ENCODE peak calls at places on chromosomes 1 and 21, in six cellular contexts. One of them, this sample, is unnamed.

GRCh38 chr1:85494074-85494956 is 29.4 kb upstream of the DDAH1 start:
- DNase-seq in right cardiac atrium: no peak
- DNase-seq in Peyer's patch: no peak
- DNase-seq in uterus: no peak
- DNase-seq in OCI-LY7: no peak
- DNase-seq in DND-41: no peak
- DNase-seq in this sample: no peak

GRCh38 chr21:44304041-44304738 is 4.3 kb downstream of the PFKL start:
- DNase-seq in right cardiac atrium: no peak
- DNase-seq in Peyer's patch: no peak
- DNase-seq in uterus: no peak
- DNase-seq in DND-41: no peak
- DNase-seq in OCI-LY7: no peak
- DNase-seq in this sample: no peak

GRCh38 chr1:53197301-53198205 is 929 bp downstream of the CPT2 start:
- DNase-seq in uterus: no peak
- DNase-seq in OCI-LY7: no peak
- DNase-seq in DND-41: no peak
- DNase-seq in Peyer's patch: no peak
- DNase-seq in right cardiac atrium: peak; percentile 21
- DNase-seq in this sample: no peak

GRCh38 chr21:27346041-27346448 is 379.2 kb upstream of the ADAMTS5 start:
- DNase-seq in DND-41: no peak
- DNase-seq in uterus: no peak
- DNase-seq in OCI-LY7: no peak
- DNase-seq in Peyer's patch: no peak
- DNase-seq in right cardiac atrium: no peak
- DNase-seq in this sample: no peak

GRCh38 chr1:145740269-145740668 is 21.0 kb downstream of the CD160 start:
- DNase-seq in uterus: no peak
- DNase-seq in right cardiac atrium: no peak
- DNase-seq in DND-41: no peak
- DNase-seq in Peyer's patch: no peak
- DNase-seq in OCI-LY7: no peak
- DNase-seq in this sample: no peak

GRCh38 chr1:232149302-232150201 is 480.4 kb downstream of the SIPA1L2 start:
- DNase-seq in right cardiac atrium: no peak
- DNase-seq in uterus: no peak
- DNase-seq in OCI-LY7: no peak
- DNase-seq in Peyer's patch: no peak
- DNase-seq in DND-41: no peak
- DNase-seq in this sample: no peak

GRCh38 chr1:91383461-91383860 is 21.2 kb downstream of the HFM1 start:
- DNase-seq in OCI-LY7: no peak
- DNase-seq in Peyer's patch: no peak
- DNase-seq in right cardiac atrium: no peak
- DNase-seq in uterus: no peak
- DNase-seq in DND-41: no peak
- DNase-seq in this sample: no peak

GRCh38 chr1:44019398-44020044 is 11.7 kb downstream of the SLC6A9 start:
- DNase-seq in right cardiac atrium: no peak
- DNase-seq in Peyer's patch: no peak
- DNase-seq in uterus: no peak
- DNase-seq in OCI-LY7: no peak
- DNase-seq in DND-41: no peak
- DNase-seq in this sample: no peak

GRCh38 chr1:86757272-86757984 is 53.1 kb downstream of the SH3GLB1 start:
- DNase-seq in uterus: peak; percentile 71
- DNase-seq in right cardiac atrium: peak; percentile 66
- DNase-seq in Peyer's patch: no peak
- DNase-seq in DND-41: no peak
- DNase-seq in OCI-LY7: no peak
- DNase-seq in this sample: no peak

GRCh38 chr1:222331340-222331739 is 216.6 kb downstream of the HHIPL2 start:
- DNase-seq in DND-41: no peak
- DNase-seq in uterus: no peak
- DNase-seq in right cardiac atrium: no peak
- DNase-seq in OCI-LY7: no peak
- DNase-seq in Peyer's patch: no peak
- DNase-seq in this sample: no peak

GRCh38 chr1:58109646-58110200 is 436.8 kb downstream of the OMA1 start:
- DNase-seq in right cardiac atrium: no peak
- DNase-seq in uterus: no peak
- DNase-seq in Peyer's patch: no peak
- DNase-seq in DND-41: no peak
- DNase-seq in OCI-LY7: no peak
- DNase-seq in this sample: no peak

DNA sequence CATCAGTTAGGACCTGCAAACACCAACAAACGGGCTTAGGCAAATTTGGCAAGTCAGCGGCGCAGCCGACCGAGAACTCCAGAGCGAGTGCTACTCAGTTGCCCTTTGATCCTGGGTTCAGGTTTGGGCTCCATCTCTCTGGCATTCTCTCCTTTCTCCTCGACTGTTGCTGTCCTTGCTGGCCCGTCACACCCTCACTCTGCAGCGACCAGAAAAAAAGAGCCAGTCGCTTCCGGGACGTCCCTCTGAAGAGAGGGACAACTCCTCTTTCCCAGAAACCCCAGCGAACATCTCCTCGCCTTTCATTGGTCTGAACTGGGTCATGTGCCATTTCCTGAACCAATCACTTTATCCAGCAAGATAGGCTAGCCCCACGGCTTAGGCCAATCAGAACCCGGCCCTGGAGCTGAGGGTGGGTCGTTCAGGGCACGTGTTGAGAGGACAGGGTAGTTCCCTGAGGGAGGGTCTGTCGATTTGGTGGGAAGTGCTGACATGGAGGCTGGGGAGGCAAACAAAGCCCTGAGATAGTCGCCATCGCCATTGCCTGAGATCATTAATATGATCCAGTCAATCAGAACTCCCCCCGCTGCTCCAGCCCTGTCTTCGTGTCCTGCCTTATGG is 113.7 kb downstream of the PTPRU start:
- DNase-seq in OCI-LY7: no peak
- DNase-seq in right cardiac atrium: no peak
- DNase-seq in DND-41: no peak
- DNase-seq in Peyer's patch: no peak
- DNase-seq in uterus: no peak
- DNase-seq in this sample: no peak
- H3K27ac ChIP-seq in OCI-LY7: no peak overlapping the region
- H3K27ac ChIP-seq in right cardiac atrium: no peak overlapping the region
- H3K27ac ChIP-seq in DND-41: no peak overlapping the region
- H3K27ac ChIP-seq in Peyer's patch: no peak overlapping the region
- H3K27ac ChIP-seq in uterus: no peak overlapping the region
- H3K27ac ChIP-seq in this sample: no peak overlapping the region

GRCh38 chr1:42955311-42956063 is 3.2 kb downstream of the SLC2A1 start:
- DNase-seq in Peyer's patch: no peak
- DNase-seq in OCI-LY7: peak; percentile 38
- DNase-seq in uterus: no peak
- DNase-seq in right cardiac atrium: no peak
- DNase-seq in DND-41: no peak
- DNase-seq in this sample: no peak
- H3K4me1 ChIP-seq in Peyer's patch: no peaks in the 10 kb centered on the region
- H3K4me1 ChIP-seq in OCI-LY7: peaks cover 71% of the 10 kb centered on the region
- H3K4me1 ChIP-seq in uterus: no peaks in the 10 kb centered on the region
- H3K4me1 ChIP-seq in right cardiac atrium: peaks cover 7% of the 10 kb centered on the region
- H3K4me1 ChIP-seq in DND-41: peaks cover 57% of the 10 kb centered on the region
- H3K4me1 ChIP-seq in this sample: peaks cover 65% of the 10 kb centered on the region

GRCh38 chr21:33684923-33685560 is 42.7 kb downstream of the ITSN1 start:
- DNase-seq in Peyer's patch: no peak
- DNase-seq in right cardiac atrium: no peak
- DNase-seq in uterus: no peak
- DNase-seq in DND-41: no peak
- DNase-seq in OCI-LY7: no peak
- DNase-seq in this sample: no peak

GRCh38 chr21:33687634-33688033 is 45.3 kb downstream of the ITSN1 start:
- DNase-seq in right cardiac atrium: no peak
- DNase-seq in Peyer's patch: no peak
- DNase-seq in DND-41: no peak
- DNase-seq in OCI-LY7: no peak
- DNase-seq in uterus: no peak
- DNase-seq in this sample: no peak

GRCh38 chr21:33684068-33684467 is 41.8 kb downstream of the ITSN1 start:
- DNase-seq in OCI-LY7: no peak
- DNase-seq in right cardiac atrium: no peak
- DNase-seq in uterus: no peak
- DNase-seq in Peyer's patch: no peak
- DNase-seq in DND-41: no peak
- DNase-seq in this sample: no peak

GRCh38 chr21:33686386-33686785 is 44.1 kb downstream of the ITSN1 start:
- DNase-seq in OCI-LY7: no peak
- DNase-seq in uterus: no peak
- DNase-seq in right cardiac atrium: no peak
- DNase-seq in Peyer's patch: no peak
- DNase-seq in DND-41: no peak
- DNase-seq in this sample: no peak

GRCh38 chr21:33685613-33686197 is 43.4 kb downstream of the ITSN1 start:
- DNase-seq in Peyer's patch: no peak
- DNase-seq in right cardiac atrium: no peak
- DNase-seq in OCI-LY7: no peak
- DNase-seq in uterus: no peak
- DNase-seq in DND-41: no peak
- DNase-seq in this sample: no peak
- H3K4me3 ChIP-seq in Peyer's patch: no peak overlapping the region
- H3K4me3 ChIP-seq in right cardiac atrium: no peak overlapping the region
- H3K4me3 ChIP-seq in OCI-LY7: no peak overlapping the region
- H3K4me3 ChIP-seq in uterus: no peak overlapping the region
- H3K4me3 ChIP-seq in DND-41: no peak overlapping the region
- H3K4me3 ChIP-seq in this sample: no peak overlapping the region

GRCh38 chr1:54312874-54313316 is 93.3 kb downstream of the SSBP3 start:
- DNase-seq in DND-41: peak; percentile 53
- DNase-seq in OCI-LY7: no peak
- DNase-seq in Peyer's patch: no peak
- DNase-seq in right cardiac atrium: peak; percentile 76
- DNase-seq in uterus: peak; percentile 80
- DNase-seq in this sample: no peak

GRCh38 chr1:54314691-54315455 is 91.3 kb downstream of the SSBP3 start:
- DNase-seq in uterus: no peak
- DNase-seq in DND-41: no peak
- DNase-seq in OCI-LY7: no peak
- DNase-seq in right cardiac atrium: no peak
- DNase-seq in Peyer's patch: no peak
- DNase-seq in this sample: no peak

GRCh38 chr1:54309631-54310366 is 96.4 kb downstream of the SSBP3 start:
- DNase-seq in right cardiac atrium: no peak
- DNase-seq in uterus: no peak
- DNase-seq in OCI-LY7: no peak
- DNase-seq in Peyer's patch: no peak
- DNase-seq in DND-41: no peak
- DNase-seq in this sample: no peak

GRCh38 chr1:54310439-54311328 is 95.5 kb downstream of the SSBP3 start:
- DNase-seq in DND-41: peak; percentile 27
- DNase-seq in right cardiac atrium: peak; percentile 76
- DNase-seq in uterus: no peak
- DNase-seq in Peyer's patch: no peak
- DNase-seq in OCI-LY7: peak; percentile 41
- DNase-seq in this sample: peak; percentile 20

DNA sequence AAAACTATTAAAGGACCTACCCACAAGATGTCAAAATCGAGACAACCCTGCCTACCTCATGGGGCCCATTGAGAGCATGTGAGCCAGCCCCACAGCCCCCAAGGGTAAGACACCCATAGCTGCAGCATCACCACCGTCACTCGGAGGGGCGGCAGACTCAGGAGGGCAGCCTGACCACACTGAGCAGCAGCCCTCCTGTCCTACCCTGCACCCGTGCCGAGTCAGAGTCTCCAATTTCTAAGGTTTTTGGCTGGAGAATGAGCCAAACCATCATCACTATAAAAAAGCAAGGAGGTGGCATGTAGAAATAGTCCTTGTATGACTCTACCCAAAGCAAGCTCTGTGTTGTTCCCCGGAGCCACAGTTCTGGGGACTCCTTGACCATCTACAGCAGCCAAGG is 94.7 kb downstream of the SSBP3 start:
- DNase-seq in uterus: no peak
- DNase-seq in right cardiac atrium: no peak
- DNase-seq in Peyer's patch: no peak
- DNase-seq in OCI-LY7: no peak
- DNase-seq in DND-41: no peak
- DNase-seq in this sample: no peak
- H3K27ac ChIP-seq in uterus: no peak overlapping the region
- H3K27ac ChIP-seq in right cardiac atrium: no peak overlapping the region
- H3K27ac ChIP-seq in Peyer's patch: no peak overlapping the region
- H3K27ac ChIP-seq in OCI-LY7: no peak overlapping the region
- H3K27ac ChIP-seq in DND-41: peak overlapping the region; percentile 23
- H3K27ac ChIP-seq in this sample: peak overlapping the region; percentile 36

GRCh38 chr21:33025471-33026298 is at the start of gene OLIG2:
- DNase-seq in uterus: no peak
- DNase-seq in DND-41: no peak
- DNase-seq in right cardiac atrium: no peak
- DNase-seq in Peyer's patch: no peak
- DNase-seq in OCI-LY7: no peak
- DNase-seq in this sample: no peak
- H3K4me1 ChIP-seq in uterus: peaks cover 23% of the 10 kb centered on the region
- H3K4me1 ChIP-seq in DND-41: no peaks in the 10 kb centered on the region
- H3K4me1 ChIP-seq in right cardiac atrium: no peaks in the 10 kb centered on the region
- H3K4me1 ChIP-seq in Peyer's patch: no peaks in the 10 kb centered on the region
- H3K4me1 ChIP-seq in OCI-LY7: no peaks in the 10 kb centered on the region
- H3K4me1 ChIP-seq in this sample: peaks cover 48% of the 10 kb centered on the region

DNA sequence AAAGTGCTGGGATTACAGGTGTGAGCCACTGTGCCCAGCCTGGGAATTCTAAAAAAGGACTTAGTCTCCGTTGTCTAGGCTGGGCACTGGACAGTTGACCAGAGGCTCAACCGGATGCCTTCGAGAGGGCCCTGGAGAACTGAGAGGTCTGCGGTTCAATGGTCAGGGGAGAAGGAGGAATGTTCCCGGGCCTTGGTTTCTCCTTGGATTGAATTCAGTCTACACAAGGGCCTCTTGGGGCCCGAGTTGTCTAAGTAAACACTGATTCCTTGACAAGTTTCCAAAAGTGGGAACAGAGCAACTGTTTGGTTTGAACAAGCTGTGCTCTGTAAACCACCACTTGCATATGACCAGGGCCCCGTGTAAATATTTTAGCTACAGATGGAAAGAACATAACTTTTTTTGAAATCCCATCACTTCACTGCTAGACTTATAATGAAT is 29.1 kb upstream of the CAPZB start:
- DNase-seq in OCI-LY7: no peak
- DNase-seq in DND-41: no peak
- DNase-seq in uterus: peak; percentile 44
- DNase-seq in Peyer's patch: no peak
- DNase-seq in right cardiac atrium: peak; percentile 72
- DNase-seq in this sample: no peak
- H3K4me3 ChIP-seq in OCI-LY7: no peak overlapping the region
- H3K4me3 ChIP-seq in DND-41: no peak overlapping the region
- H3K4me3 ChIP-seq in uterus: no peak overlapping the region
- H3K4me3 ChIP-seq in Peyer's patch: no peak overlapping the region
- H3K4me3 ChIP-seq in right cardiac atrium: no peak overlapping the region
- H3K4me3 ChIP-seq in this sample: no peak overlapping the region

GRCh38 chr1:81463889-81464288 is 336.8 kb upstream of the ADGRL2 start:
- DNase-seq in DND-41: no peak
- DNase-seq in OCI-LY7: no peak
- DNase-seq in right cardiac atrium: no peak
- DNase-seq in Peyer's patch: no peak
- DNase-seq in uterus: no peak
- DNase-seq in this sample: no peak
- H3K27ac ChIP-seq in DND-41: no peak overlapping the region
- H3K27ac ChIP-seq in OCI-LY7: no peak overlapping the region
- H3K27ac ChIP-seq in right cardiac atrium: no peak overlapping the region
- H3K27ac ChIP-seq in Peyer's patch: no peak overlapping the region
- H3K27ac ChIP-seq in uterus: no peak overlapping the region
- H3K27ac ChIP-seq in this sample: no peak overlapping the region